ENCODE peak calls at places on chromosomes 1 and 21, in nine cellular contexts. One of them, this sample, is unnamed.

GRCh38 chr1:153506831-153507413 is 28.9 kb downstream of the S100A6 start:
- DNase-seq in foreskin fibroblast: peak
- DNase-seq in prostate gland: no peak
- DNase-seq in GM12864: no peak
- DNase-seq in uterus: peak
- DNase-seq in BJ: peak
- DNase-seq in neural progenitor cell: no peak
- DNase-seq in bronchial epithelial cell: peak
- DNase-seq in BE2C: no peak
- DNase-seq in this sample: peak

GRCh38 chr21:37668462-37669239 is 247.6 kb downstream of the KCNJ6 start:
- DNase-seq in prostate gland: no peak
- DNase-seq in foreskin fibroblast: no peak
- DNase-seq in neural progenitor cell: no peak
- DNase-seq in BJ: no peak
- DNase-seq in BE2C: no peak
- DNase-seq in bronchial epithelial cell: no peak
- DNase-seq in uterus: no peak
- DNase-seq in GM12864: no peak
- DNase-seq in this sample: no peak

GRCh38 chr21:18603246-18603645 is 199.7 kb upstream of the TMPRSS15 start:
- DNase-seq in bronchial epithelial cell: no peak
- DNase-seq in uterus: no peak
- DNase-seq in foreskin fibroblast: no peak
- DNase-seq in GM12864: no peak
- DNase-seq in neural progenitor cell: no peak
- DNase-seq in BJ: no peak
- DNase-seq in prostate gland: no peak
- DNase-seq in BE2C: no peak
- DNase-seq in this sample: no peak

GRCh38 chr1:30588311-30589073 is 134.9 kb downstream of the MATN1 start:
- DNase-seq in uterus: no peak
- DNase-seq in BJ: no peak
- DNase-seq in foreskin fibroblast: no peak
- DNase-seq in neural progenitor cell: no peak
- DNase-seq in bronchial epithelial cell: no peak
- DNase-seq in prostate gland: no peak
- DNase-seq in GM12864: no peak
- DNase-seq in BE2C: no peak
- DNase-seq in this sample: no peak

GRCh38 chr1:77476460-77476859 is 194.6 kb downstream of the AK5 start:
- DNase-seq in neural progenitor cell: no peak
- DNase-seq in uterus: no peak
- DNase-seq in GM12864: no peak
- DNase-seq in prostate gland: no peak
- DNase-seq in BE2C: no peak
- DNase-seq in bronchial epithelial cell: no peak
- DNase-seq in foreskin fibroblast: no peak
- DNase-seq in BJ: no peak
- DNase-seq in this sample: no peak

GRCh38 chr1:232486454-232487202 is 143.3 kb downstream of the SIPA1L2 start:
- DNase-seq in BJ: no peak
- DNase-seq in GM12864: no peak
- DNase-seq in prostate gland: peak
- DNase-seq in foreskin fibroblast: no peak
- DNase-seq in neural progenitor cell: no peak
- DNase-seq in BE2C: no peak
- DNase-seq in bronchial epithelial cell: peak
- DNase-seq in uterus: no peak
- DNase-seq in this sample: peak

GRCh38 chr21:35198004-35198403 is 148.9 kb upstream of the RUNX1 start:
- DNase-seq in neural progenitor cell: no peak
- DNase-seq in BE2C: no peak
- DNase-seq in prostate gland: no peak
- DNase-seq in bronchial epithelial cell: peak
- DNase-seq in BJ: peak
- DNase-seq in uterus: no peak
- DNase-seq in foreskin fibroblast: peak
- DNase-seq in GM12864: no peak
- DNase-seq in this sample: peak

GRCh38 chr21:37557261-37557950 is 190.8 kb downstream of the DYRK1A start:
- DNase-seq in GM12864: peak
- DNase-seq in bronchial epithelial cell: no peak
- DNase-seq in uterus: no peak
- DNase-seq in BE2C: no peak
- DNase-seq in BJ: no peak
- DNase-seq in foreskin fibroblast: no peak
- DNase-seq in neural progenitor cell: no peak
- DNase-seq in prostate gland: no peak
- DNase-seq in this sample: no peak

GRCh38 chr1:17873007-17873675 is 118.0 kb downstream of the ACTL8 start:
- DNase-seq in bronchial epithelial cell: peak
- DNase-seq in foreskin fibroblast: no peak
- DNase-seq in neural progenitor cell: no peak
- DNase-seq in GM12864: no peak
- DNase-seq in BJ: no peak
- DNase-seq in uterus: no peak
- DNase-seq in BE2C: no peak
- DNase-seq in prostate gland: no peak
- DNase-seq in this sample: no peak

GRCh38 chr1:67300561-67300960 is 7.1 kb upstream of the IL12RB2 start:
- DNase-seq in BE2C: no peak
- DNase-seq in uterus: no peak
- DNase-seq in GM12864: no peak
- DNase-seq in BJ: no peak
- DNase-seq in bronchial epithelial cell: no peak
- DNase-seq in foreskin fibroblast: no peak
- DNase-seq in prostate gland: no peak
- DNase-seq in neural progenitor cell: no peak
- DNase-seq in this sample: no peak

GRCh38 chr1:185426761-185427698 is 110.0 kb upstream of the IVNS1ABP start:
- DNase-seq in bronchial epithelial cell: no peak
- DNase-seq in prostate gland: no peak
- DNase-seq in BE2C: no peak
- DNase-seq in BJ: peak
- DNase-seq in uterus: no peak
- DNase-seq in neural progenitor cell: no peak
- DNase-seq in foreskin fibroblast: peak
- DNase-seq in GM12864: no peak
- DNase-seq in this sample: no peak

GRCh38 chr1:19450811-19451564 is 34.4 kb downstream of the CAPZB start:
- DNase-seq in bronchial epithelial cell: peak
- DNase-seq in BE2C: no peak
- DNase-seq in uterus: no peak
- DNase-seq in neural progenitor cell: no peak
- DNase-seq in prostate gland: peak
- DNase-seq in GM12864: no peak
- DNase-seq in foreskin fibroblast: peak
- DNase-seq in BJ: peak
- DNase-seq in this sample: peak

GRCh38 chr1:223844962-223845809 is 561 bp downstream of the TP53BP2 start:
- DNase-seq in GM12864: no peak
- DNase-seq in BE2C: peak
- DNase-seq in prostate gland: peak
- DNase-seq in uterus: peak
- DNase-seq in foreskin fibroblast: peak
- DNase-seq in bronchial epithelial cell: peak
- DNase-seq in BJ: no peak
- DNase-seq in neural progenitor cell: peak
- DNase-seq in this sample: peak

GRCh38 chr21:38323721-38324591 is 67.2 kb downstream of the KCNJ15 start:
- DNase-seq in BJ: peak
- DNase-seq in uterus: no peak
- DNase-seq in bronchial epithelial cell: peak
- DNase-seq in GM12864: no peak
- DNase-seq in prostate gland: peak
- DNase-seq in BE2C: no peak
- DNase-seq in neural progenitor cell: peak
- DNase-seq in foreskin fibroblast: peak
- DNase-seq in this sample: peak

GRCh38 chr1:90780981-90781380 is 63.9 kb upstream of the BARHL2 start:
- DNase-seq in uterus: no peak
- DNase-seq in prostate gland: no peak
- DNase-seq in neural progenitor cell: no peak
- DNase-seq in bronchial epithelial cell: no peak
- DNase-seq in GM12864: no peak
- DNase-seq in BJ: no peak
- DNase-seq in BE2C: no peak
- DNase-seq in foreskin fibroblast: no peak
- DNase-seq in this sample: no peak

GRCh38 chr1:25504706-25505560 is 38.5 kb upstream of the LDLRAP1 start:
- DNase-seq in BJ: no peak
- DNase-seq in uterus: no peak
- DNase-seq in GM12864: no peak
- DNase-seq in BE2C: no peak
- DNase-seq in prostate gland: no peak
- DNase-seq in bronchial epithelial cell: no peak
- DNase-seq in neural progenitor cell: no peak
- DNase-seq in foreskin fibroblast: no peak
- DNase-seq in this sample: no peak

DNA sequence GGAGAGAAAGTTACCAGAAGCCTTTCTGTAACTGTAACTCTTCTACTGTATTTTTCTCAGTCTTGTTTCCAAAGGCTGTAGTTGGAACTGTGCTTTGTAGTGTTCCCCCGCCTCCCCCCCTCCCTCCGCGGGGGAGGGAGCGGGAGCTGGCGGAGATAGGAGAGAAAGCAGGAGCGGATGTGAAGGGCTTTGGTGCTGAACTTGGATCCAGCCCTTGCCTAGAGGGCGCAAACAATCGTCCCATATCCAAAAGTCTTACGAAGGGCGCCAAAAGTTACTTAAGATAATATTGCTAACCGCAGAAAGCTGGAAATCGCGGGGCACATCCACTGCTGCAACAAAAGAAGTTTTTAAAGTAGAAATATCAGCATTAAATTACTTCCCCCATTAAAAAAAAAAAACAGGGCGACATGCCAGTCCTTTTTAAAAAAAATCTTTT is 2.4 kb upstream of the NFIA start:
- DNase-seq in uterus: peak
- DNase-seq in GM12864: no peak
- DNase-seq in BJ: peak
- DNase-seq in bronchial epithelial cell: peak
- DNase-seq in foreskin fibroblast: peak
- DNase-seq in prostate gland: peak
- DNase-seq in neural progenitor cell: peak
- DNase-seq in BE2C: peak
- DNase-seq in this sample: peak
- TF ChIP-seq CTCF in uterus: peak
- TF ChIP-seq CTCF in GM12864: no peak
- TF ChIP-seq CTCF in BJ: peak
- TF ChIP-seq CTCF in bronchial epithelial cell: peak
- TF ChIP-seq CTCF in foreskin fibroblast: peak
- TF ChIP-seq CTCF in prostate gland: no peak
- TF ChIP-seq CTCF in neural progenitor cell: no peak
- TF ChIP-seq CTCF in BE2C: peak
- TF ChIP-seq CTCF in this sample: no peak

DNA sequence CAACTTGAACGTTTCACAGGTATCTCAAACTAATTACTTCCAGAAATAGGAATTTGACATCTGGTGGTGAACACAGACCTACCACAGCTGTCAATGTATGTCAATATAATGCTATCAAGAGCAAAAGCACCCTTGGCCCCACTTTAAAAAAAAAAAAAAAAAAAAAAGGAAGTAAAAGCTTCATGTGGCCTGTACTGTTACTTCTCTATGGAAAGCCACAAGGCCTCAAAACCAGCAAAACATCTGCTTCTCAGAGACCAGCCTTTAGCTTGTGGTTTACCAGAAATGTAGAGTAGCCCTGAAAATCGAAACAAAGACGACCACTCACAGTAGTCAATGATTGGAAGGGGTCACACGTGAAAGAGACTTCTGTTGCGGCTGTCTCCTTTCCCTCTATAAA is 109.6 kb downstream of the SLC45A1 start:
- DNase-seq in uterus: no peak
- DNase-seq in BE2C: no peak
- DNase-seq in GM12864: peak
- DNase-seq in foreskin fibroblast: no peak
- DNase-seq in bronchial epithelial cell: no peak
- DNase-seq in prostate gland: no peak
- DNase-seq in neural progenitor cell: no peak
- DNase-seq in BJ: no peak
- DNase-seq in this sample: no peak
- H3K4me3 ChIP-seq in uterus: no peak
- H3K4me3 ChIP-seq in BE2C: no peak
- H3K4me3 ChIP-seq in GM12864: no peak
- H3K4me3 ChIP-seq in foreskin fibroblast: no peak
- H3K4me3 ChIP-seq in bronchial epithelial cell: no peak
- H3K4me3 ChIP-seq in prostate gland: no peak
- H3K4me3 ChIP-seq in neural progenitor cell: no peak
- H3K4me3 ChIP-seq in BJ: no peak
- H3K4me3 ChIP-seq in this sample: no peak

DNA sequence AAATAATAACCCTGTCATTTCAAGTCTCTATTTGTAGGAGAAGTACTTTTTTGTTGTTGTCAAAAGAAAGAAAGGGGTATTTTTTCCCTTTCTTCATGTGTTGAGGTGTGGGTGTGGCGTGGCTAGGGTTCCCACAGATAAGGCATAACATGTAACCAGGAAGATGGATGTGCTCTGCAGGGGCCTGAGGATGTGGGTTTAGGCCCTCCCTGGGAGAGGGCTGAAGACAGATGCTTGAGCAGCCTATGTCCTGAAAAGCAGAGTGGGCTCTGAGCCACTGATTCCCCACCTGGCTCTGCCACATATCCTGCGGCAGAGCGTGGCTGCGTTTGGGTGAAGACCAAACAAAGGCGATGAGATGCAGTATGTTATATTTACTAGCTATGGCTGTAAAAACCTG is 13.9 kb upstream of the ADAR start:
- DNase-seq in BJ: no peak
- DNase-seq in bronchial epithelial cell: no peak
- DNase-seq in uterus: no peak
- DNase-seq in GM12864: no peak
- DNase-seq in foreskin fibroblast: no peak
- DNase-seq in BE2C: no peak
- DNase-seq in prostate gland: no peak
- DNase-seq in neural progenitor cell: no peak
- DNase-seq in this sample: no peak
- TF ChIP-seq CTCF in BJ: no peak
- TF ChIP-seq CTCF in bronchial epithelial cell: no peak
- TF ChIP-seq CTCF in uterus: no peak
- TF ChIP-seq CTCF in GM12864: no peak
- TF ChIP-seq CTCF in foreskin fibroblast: no peak
- TF ChIP-seq CTCF in BE2C: no peak
- TF ChIP-seq CTCF in prostate gland: no peak
- TF ChIP-seq CTCF in neural progenitor cell: no peak
- TF ChIP-seq CTCF in this sample: no peak

DNA sequence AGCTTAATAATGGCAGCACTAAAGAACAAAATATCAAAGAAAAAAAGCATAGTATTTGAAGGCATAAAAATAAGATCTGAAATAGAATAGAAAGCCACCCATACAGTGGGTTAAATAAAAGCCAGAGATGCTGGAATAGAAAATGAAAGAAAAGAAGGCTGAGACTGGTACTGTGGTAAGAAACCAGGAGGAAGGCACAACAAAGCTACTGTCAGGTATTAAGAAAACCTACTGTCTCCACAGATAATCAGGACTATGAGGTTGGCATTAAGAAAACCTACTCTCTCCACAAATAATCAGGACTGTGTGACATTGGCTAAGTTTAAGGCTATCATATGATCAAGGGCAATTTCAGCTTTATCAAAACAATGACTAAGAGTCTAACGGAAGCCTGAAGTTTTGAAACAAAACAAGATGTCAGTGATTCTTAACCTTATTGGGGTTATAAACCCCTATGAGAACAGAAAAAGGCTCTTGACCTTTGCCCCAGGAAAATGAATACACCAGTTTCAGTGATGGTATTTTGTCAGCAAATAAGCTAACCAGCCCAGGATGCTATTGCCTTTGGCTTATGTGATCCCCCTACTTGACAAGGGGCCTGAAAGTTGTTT is 24.4 kb downstream of the MCOLN2 start:
- DNase-seq in prostate gland: no peak
- DNase-seq in uterus: no peak
- DNase-seq in foreskin fibroblast: peak
- DNase-seq in BE2C: no peak
- DNase-seq in bronchial epithelial cell: no peak
- DNase-seq in neural progenitor cell: no peak
- DNase-seq in GM12864: no peak
- DNase-seq in BJ: no peak
- DNase-seq in this sample: no peak
- H3K4me3 ChIP-seq in prostate gland: no peak
- H3K4me3 ChIP-seq in uterus: no peak
- H3K4me3 ChIP-seq in foreskin fibroblast: no peak
- H3K4me3 ChIP-seq in BE2C: no peak
- H3K4me3 ChIP-seq in bronchial epithelial cell: no peak
- H3K4me3 ChIP-seq in neural progenitor cell: no peak
- H3K4me3 ChIP-seq in GM12864: no peak
- H3K4me3 ChIP-seq in BJ: no peak
- H3K4me3 ChIP-seq in this sample: no peak